ENCODE peak calls at places on chromosomes 11 and 22, in five cellular contexts. A is HCT116, R is SK-N-SH, X is K562, W is H1. S is an unnamed sample.

GRCh38 chr11:92225563-92226308 is 1.1 kb downstream of the FAT3 start:
- DNase-seq in A (no peak), R (peak; percentile 71), X (no peak), W (peak; percentile 77), S (no peak)

GRCh38 chr11:74680703-74681531 is 50.3 kb downstream of the CHRDL2 start:
- DNase-seq in A (no peak), R (no peak), X (no peak), W (peak; percentile 35), S (no peak)

GRCh38 chr11:27313157-27313821 is 49.7 kb downstream of the CCDC34 start:
- DNase-seq in A (no peak), R (peak; percentile 54), X (no peak), W (no peak), S (no peak)

GRCh38 chr11:47881145-47881544 is 33.0 kb upstream of the NUP160 start:
- DNase-seq in A (no peak), R (no peak), X (no peak), W (no peak), S (no peak)

GRCh38 chr22:16915711-16916110 is 90.5 kb upstream of the XKR3 start:
- DNase-seq in A (no peak), R (no peak), X (no peak), W (no peak), S (no peak)

GRCh38 chr11:131666006-131666405 is 295.6 kb downstream of the NTM start:
- DNase-seq in A (no peak), R (no peak), X (no peak), W (no peak), S (no peak)

GRCh38 chr11:93031386-93031785 is 61.9 kb downstream of the MTNR1B start:
- DNase-seq in A (no peak), R (no peak), X (no peak), W (no peak), S (peak; percentile 84)

GRCh38 chr11:10639350-10639749 is 54.2 kb downstream of the IRAG1 start:
- DNase-seq in A (no peak), R (no peak), X (no peak), W (no peak), S (no peak)

GRCh38 chr11:34630544-34630943 is 9.7 kb downstream of the EHF start:
- DNase-seq in A (no peak), R (no peak), X (no peak), W (no peak), S (no peak)

GRCh38 chr11:102669664-102670063 is 35.9 kb downstream of the MMP27 start:
- DNase-seq in A (no peak), R (no peak), X (no peak), W (no peak), S (no peak)

GRCh38 chr11:19573666-19574065 is 139.0 kb upstream of the NAV2 start:
- DNase-seq in A (no peak), R (no peak), X (no peak), W (no peak), S (no peak)

GRCh38 chr22:35448552-35448922 is 48.6 kb downstream of the MCM5 start:
- DNase-seq in A (no peak), R (no peak), X (no peak), W (no peak), S (no peak)

GRCh38 chr11:72574046-72574445 is 100.2 kb downstream of the PDE2A start:
- DNase-seq in A (no peak), R (no peak), X (no peak), W (no peak), S (no peak)

GRCh38 chr11:101996106-101996505 is 51.1 kb upstream of the CFAP300 start:
- DNase-seq in A (no peak), R (no peak), X (no peak), W (no peak), S (no peak)

GRCh38 chr11:56624661-56625110 is 10.0 kb upstream of the OR5M1 start:
- DNase-seq in A (no peak), R (peak; percentile 37), X (peak; percentile 13), W (no peak), S (peak; percentile 68)

GRCh38 chr11:85886089-85887056 is 31.2 kb downstream of the CCDC83 start:
- DNase-seq in A (no peak), R (no peak), X (no peak), W (no peak), S (no peak)

GRCh38 chr22:31723699-31724098 is 26.2 kb downstream of the PRR14L start:
- DNase-seq in A (no peak), R (no peak), X (no peak), W (no peak), S (no peak)

GRCh38 chr11:554824-555499 is 5.6 kb downstream of the LMNTD2 start:
- DNase-seq in A (peak; percentile 44), R (peak; percentile 92), X (peak; percentile 83), W (peak; percentile 91), S (peak; percentile 61)

GRCh38 chr22:30368420-30368819 is 11.6 kb downstream of the CCDC157 start:
- DNase-seq in A (no peak), R (no peak), X (no peak), W (no peak), S (no peak)

GRCh38 chr11:76891285-76891684 is 30.6 kb downstream of the ACER3 start:
- DNase-seq in A (no peak), R (no peak), X (no peak), W (no peak), S (no peak)

DNA sequence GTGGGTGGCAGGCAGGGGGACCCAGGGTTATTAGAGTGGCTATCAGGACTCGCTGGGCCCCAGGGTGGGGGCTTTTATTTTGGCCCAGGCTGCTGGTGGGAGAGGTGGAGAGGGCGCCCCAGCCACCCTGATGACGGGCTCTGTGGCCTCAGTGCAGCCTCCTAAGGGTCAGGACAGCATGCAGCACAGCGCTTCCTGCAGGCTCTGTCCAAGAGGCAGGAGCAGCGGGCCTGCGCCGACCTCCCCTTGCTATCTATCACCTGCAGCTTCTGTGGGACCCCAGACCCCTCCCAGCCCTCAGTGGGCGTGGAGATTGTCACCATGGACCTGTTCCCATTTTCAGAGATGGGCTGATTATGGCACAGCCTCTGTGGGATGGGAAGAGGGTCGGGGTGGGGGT is 54.3 kb upstream of the PPARA start:
- DNase-seq in A (no peak), R (no peak), X (no peak), W (no peak), S (no peak)
- H3K4me1 ChIP-seq in A (no peaks in the 10 kb centered on the region), R (peaks cover 15% of the 10 kb centered on the region), X (no peaks in the 10 kb centered on the region), W (no peaks in the 10 kb centered on the region), S (no peaks in the 10 kb centered on the region)

GRCh38 chr11:2701898-2702434 is 2.2 kb upstream of the KCNQ1OT1 start:
- DNase-seq in A (no peak), R (no peak), X (no peak), W (no peak), S (no peak)
- TF ChIP-seq YY1 in A (no peak), R (no peak), X (no peak), W (no peak), S (no peak)

DNA sequence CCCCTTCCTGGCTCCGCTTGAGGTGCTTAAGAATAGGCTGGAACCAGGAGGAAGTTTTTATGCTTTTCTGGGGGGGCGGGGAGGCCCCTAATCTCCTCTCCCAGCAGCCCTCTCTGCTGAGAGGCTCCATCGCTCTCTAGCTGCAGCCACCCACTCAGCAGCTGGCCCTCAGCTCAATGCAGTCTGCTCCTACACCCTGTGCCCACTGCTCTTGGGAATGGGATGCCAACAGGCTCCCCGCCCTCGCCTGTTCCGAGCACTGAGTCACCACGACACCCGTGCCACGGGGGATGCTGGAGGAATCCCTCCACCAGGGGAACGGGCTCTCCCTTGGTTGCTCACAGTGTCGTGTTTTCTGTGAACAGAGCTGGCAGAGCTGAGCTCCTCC is 23.5 kb upstream of the SUSD2 start:
- DNase-seq in A (no peak), R (no peak), X (no peak), W (no peak), S (no peak)
- H3K4me1 ChIP-seq in A (peaks cover 31% of the 10 kb centered on the region), R (peaks cover 15% of the 10 kb centered on the region), X (peaks cover 9% of the 10 kb centered on the region), W (peaks cover 12% of the 10 kb centered on the region), S (peaks cover 26% of the 10 kb centered on the region)

DNA sequence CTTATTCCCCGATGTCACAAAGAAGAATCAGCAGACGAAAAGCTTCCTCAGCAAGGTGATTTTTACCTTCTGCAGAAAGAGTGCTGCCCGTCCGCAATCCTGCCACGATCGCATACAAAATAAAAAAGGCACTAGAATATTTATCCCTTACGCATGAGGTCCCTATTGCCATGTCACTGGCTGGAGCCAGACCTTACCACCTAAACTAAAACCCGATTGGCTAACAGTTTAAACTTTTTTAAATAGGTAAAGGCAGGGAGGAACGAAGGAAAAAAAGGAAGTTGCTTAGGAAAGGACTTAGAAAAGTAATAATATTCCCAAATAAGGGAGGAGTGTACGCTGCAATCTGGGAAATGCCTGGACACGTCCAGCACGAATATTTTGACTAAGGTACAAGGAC is 21.2 kb upstream of the ALDH3B2 start:
- DNase-seq in A (no peak), R (no peak), X (no peak), W (no peak), S (no peak)
- TF ChIP-seq YY1 in A (no peak), R (no peak), X (no peak), W (no peak), S (no peak)

GRCh38 chr22:28893810-28894209 is 10.4 kb downstream of the ZNRF3 start:
- DNase-seq in A (no peak), R (no peak), X (no peak), W (no peak), S (no peak)
- H3K4me1 ChIP-seq in A (peaks cover 30% of the 10 kb centered on the region), R (no peaks in the 10 kb centered on the region), X (peaks cover 6% of the 10 kb centered on the region), W (peaks cover 13% of the 10 kb centered on the region), S (peaks cover 11% of the 10 kb centered on the region)

GRCh38 chr11:12668166-12668565 is 6.1 kb upstream of the TEAD1 start:
- DNase-seq in A (no peak), R (no peak), X (no peak), W (no peak), S (no peak)
- TF ChIP-seq YY1 in A (no peak), R (no peak), X (no peak), W (no peak), S (no peak)

DNA sequence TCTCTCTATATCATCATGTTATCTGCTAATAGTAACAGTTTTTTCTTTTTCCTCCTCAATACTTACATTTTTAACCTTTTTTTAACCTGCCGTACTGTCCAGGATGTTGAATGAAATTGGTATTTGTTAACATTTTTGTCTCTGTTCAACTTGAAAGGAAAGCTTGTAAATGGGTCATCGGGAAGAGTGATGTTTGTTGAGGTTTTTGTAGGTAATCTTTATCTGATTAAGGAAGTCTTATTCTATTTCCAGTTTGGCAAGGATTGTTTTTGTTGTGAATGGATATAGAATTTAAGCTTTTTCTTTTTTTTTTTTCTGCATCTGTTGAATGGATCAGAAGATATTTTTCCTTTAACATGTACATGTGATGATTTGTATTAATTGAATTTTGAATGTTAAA is 8.1 kb upstream of the NNMT start:
- DNase-seq in A (no peak), R (no peak), X (no peak), W (no peak), S (no peak)
- H3K4me1 ChIP-seq in A (peaks cover 11% of the 10 kb centered on the region), R (peaks cover 12% of the 10 kb centered on the region), X (peaks cover 17% of the 10 kb centered on the region), W (no peaks in the 10 kb centered on the region), S (peaks cover 2% of the 10 kb centered on the region)

DNA sequence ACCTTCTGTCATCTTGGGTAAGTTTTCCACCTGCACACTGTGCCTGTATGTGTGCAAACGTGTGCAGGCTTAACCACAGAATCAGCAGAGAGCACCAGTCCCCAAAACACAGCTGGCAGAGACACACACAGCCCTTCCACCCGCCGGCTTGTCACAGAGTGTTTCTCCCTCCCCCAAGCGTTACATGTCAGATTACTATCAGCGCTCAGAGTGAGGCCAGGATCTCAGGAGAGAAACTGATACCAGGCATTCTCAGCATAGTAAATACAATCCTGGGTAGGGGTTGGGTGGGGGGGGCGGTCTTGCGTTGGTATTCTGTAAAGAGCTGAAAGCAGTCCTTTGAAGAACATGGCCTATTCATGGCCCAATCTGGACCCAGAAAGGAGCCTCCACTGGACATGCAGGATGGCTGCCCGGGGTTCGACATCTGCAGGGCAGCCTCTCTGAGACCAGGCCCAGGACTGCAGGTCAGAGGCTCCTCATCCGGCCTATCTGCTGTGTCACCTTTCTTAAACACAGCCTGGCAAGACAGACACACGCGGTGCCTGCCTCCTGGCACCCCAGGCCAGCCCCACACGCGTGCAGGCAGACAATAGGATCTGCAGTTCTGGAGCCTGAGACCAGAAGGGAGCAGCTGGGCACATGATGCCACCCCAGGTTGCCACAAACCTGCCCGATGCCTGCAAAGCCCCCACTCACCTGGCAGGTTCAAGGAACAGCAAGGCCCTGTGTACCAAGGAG is 1.7 kb downstream of the OSBPL5 start:
- DNase-seq in A (no peak), R (peak; percentile 71), X (no peak), W (no peak), S (no peak)
- TF ChIP-seq YY1 in A (no peak), R (no peak), X (no peak), W (no peak), S (no peak)